ENCODE peak calls at places on chromosomes 2 and 18, in five cellular contexts. N, G, A, F and T are unnamed samples.

GRCh38 chr18:12304351-12305210 is 3.5 kb upstream of the TUBB6 start:
- DNase-seq in N (no peak), G (no peak), A (no peak), F (no peak), T (no peak)

GRCh38 chr2:111898703-111899514 is 502 bp downstream of the MERTK start:
- DNase-seq in N (no peak), G (peak), A (peak), F (no peak), T (no peak)

GRCh38 chr2:101770672-101771071 is 73.2 kb downstream of the MAP4K4 start:
- DNase-seq in N (no peak), G (no peak), A (peak), F (no peak), T (peak)

GRCh38 chr2:182266909-182267308 is 159.9 kb downstream of the PDE1A start:
- DNase-seq in N (no peak), G (no peak), A (no peak), F (no peak), T (no peak)

GRCh38 chr2:54969940-54970338 is 80.3 kb downstream of the RTN4 start:
- DNase-seq in N (no peak), G (no peak), A (no peak), F (no peak), T (no peak)

GRCh38 chr2:69152847-69153246 is 139.9 kb downstream of the ANTXR1 start:
- DNase-seq in N (no peak), G (no peak), A (no peak), F (no peak), T (no peak)

GRCh38 chr2:218717262-218717661 is 6.6 kb downstream of the TTLL4 start:
- DNase-seq in N (no peak), G (no peak), A (no peak), F (no peak), T (peak)

GRCh38 chr2:199461455-199462166 is 3.9 kb upstream of the SATB2 start:
- DNase-seq in N (no peak), G (no peak), A (no peak), F (no peak), T (no peak)

GRCh38 chr2:69456950-69457445 is 19.8 kb upstream of the NFU1 start:
- DNase-seq in N (no peak), G (no peak), A (no peak), F (no peak), T (no peak)

GRCh38 chr2:47810850-47811249 is 27.9 kb downstream of the MSH6 start:
- DNase-seq in N (no peak), G (no peak), A (no peak), F (no peak), T (no peak)

GRCh38 chr2:201858781-201859180 is 52.4 kb downstream of the CDK15 start:
- DNase-seq in N (no peak), G (no peak), A (no peak), F (peak), T (no peak)

GRCh38 chr2:73292906-73293533 is 328 bp downstream of the EGR4 start:
- DNase-seq in N (no peak), G (no peak), A (peak), F (peak), T (peak)

GRCh38 chr18:76361219-76361618 is 133.8 kb downstream of the ZNF516 start:
- DNase-seq in N (no peak), G (no peak), A (no peak), F (no peak), T (no peak)

GRCh38 chr18:33578371-33579146 is 540 bp downstream of the ASXL3 start:
- DNase-seq in N (no peak), G (no peak), A (no peak), F (peak), T (peak)

GRCh38 chr2:167581961-167582574 is 665.3 kb downstream of the STK39 start:
- DNase-seq in N (no peak), G (no peak), A (no peak), F (no peak), T (no peak)

GRCh38 chr2:9113262-9113661 is 93.3 kb upstream of the ASAP2 start:
- DNase-seq in N (no peak), G (no peak), A (no peak), F (no peak), T (no peak)

GRCh38 chr2:9110346-9110884 is 96.2 kb upstream of the ASAP2 start:
- DNase-seq in N (no peak), G (no peak), A (no peak), F (no peak), T (no peak)

GRCh38 chr2:9109871-9110270 is 96.7 kb upstream of the ASAP2 start:
- DNase-seq in N (no peak), G (no peak), A (no peak), F (no peak), T (no peak)

GRCh38 chr2:9112079-9112721 is 94.4 kb upstream of the ASAP2 start:
- DNase-seq in N (peak), G (no peak), A (peak), F (no peak), T (peak)

DNA sequence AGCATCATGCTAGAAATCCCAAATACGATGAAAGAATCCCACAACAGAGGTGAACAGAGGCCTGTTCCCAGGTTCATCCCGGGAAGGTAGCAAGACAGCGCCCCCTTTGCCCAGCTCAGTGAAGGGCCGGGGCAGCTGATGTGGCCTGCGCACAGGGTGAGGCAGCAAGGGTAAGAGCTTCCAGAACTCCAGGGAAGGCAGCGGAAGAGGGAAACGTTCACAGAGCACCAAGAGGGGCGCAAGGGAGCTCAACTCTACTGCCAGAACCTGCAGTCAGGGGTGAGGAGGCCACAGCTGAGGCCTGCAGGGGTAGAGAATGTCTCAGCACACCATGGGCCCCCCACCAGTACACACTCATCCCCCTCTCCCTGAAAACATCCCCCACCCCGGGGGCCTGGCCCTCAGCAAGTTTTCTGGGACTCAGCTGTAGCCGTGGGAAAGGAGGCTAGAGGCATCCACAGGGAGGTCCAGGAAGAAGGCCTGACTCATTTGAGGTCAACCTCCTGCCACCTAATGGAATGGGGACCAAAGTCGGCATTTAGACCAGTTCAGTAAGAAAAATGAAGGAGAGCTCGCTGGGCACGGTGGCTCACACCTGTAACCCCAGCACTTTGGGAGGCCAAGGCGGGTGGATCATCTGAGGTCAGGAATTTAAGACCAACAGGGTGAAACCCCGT is 95.6 kb upstream of the ASAP2 start:
- DNase-seq in N (no peak), G (no peak), A (peak), F (no peak), T (peak)
- TF ChIP-seq CTCF in N (peak), G (no peak), A (no peak), F (no peak), T (no peak)

GRCh38 chr2:24721470-24721869 is 71.7 kb downstream of the PTRHD1 start:
- DNase-seq in N (peak), G (no peak), A (no peak), F (peak), T (no peak)
- TF ChIP-seq CTCF in N (no peak), G (no peak), A (no peak), F (no peak), T (no peak)

DNA sequence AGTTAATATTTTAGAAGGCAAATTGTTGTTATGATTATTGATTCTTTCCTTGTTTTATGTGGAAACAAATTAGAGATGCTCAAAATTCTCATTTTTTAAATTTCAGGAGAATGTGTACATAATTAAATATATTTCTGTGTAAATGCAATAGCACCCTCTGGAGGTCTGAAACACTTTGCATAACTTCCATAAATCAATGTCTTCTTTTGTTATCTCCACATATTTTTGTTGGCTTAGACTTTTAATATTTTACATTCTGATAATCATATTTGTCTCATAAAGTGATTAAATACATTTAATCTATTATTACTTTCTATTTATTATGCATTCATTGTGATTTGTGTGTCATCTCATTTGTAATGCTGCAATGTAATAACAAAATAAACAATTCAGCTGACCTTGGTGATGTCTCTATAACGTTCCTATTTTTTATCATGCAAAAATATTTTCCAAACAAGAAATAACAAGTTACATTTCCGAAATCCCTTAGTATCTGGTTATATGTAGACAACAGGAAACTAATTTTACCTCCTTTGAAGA is 201.8 kb upstream of the GALNT5 start:
- DNase-seq in N (no peak), G (no peak), A (peak), F (no peak), T (peak)
- TF ChIP-seq CTCF in N (peak), G (peak), A (peak), F (peak), T (peak)

GRCh38 chr2:117771969-117772630 is 42.4 kb upstream of the DDX18 start:
- DNase-seq in N (no peak), G (no peak), A (peak), F (no peak), T (no peak)
- TF ChIP-seq CTCF in N (peak), G (peak), A (peak), F (peak), T (peak)

GRCh38 chr2:954687-955000 is 4.0 kb downstream of the SNTG2 start:
- DNase-seq in N (no peak), G (no peak), A (no peak), F (no peak), T (no peak)
- TF ChIP-seq CTCF in N (no peak), G (no peak), A (peak), F (no peak), T (no peak)

GRCh38 chr2:205232086-205232485 is 450.2 kb upstream of the NRP2 start:
- DNase-seq in N (no peak), G (no peak), A (no peak), F (no peak), T (no peak)

GRCh38 chr2:205235434-205235833 is 446.9 kb upstream of the NRP2 start:
- DNase-seq in N (no peak), G (no peak), A (peak), F (no peak), T (peak)

DNA sequence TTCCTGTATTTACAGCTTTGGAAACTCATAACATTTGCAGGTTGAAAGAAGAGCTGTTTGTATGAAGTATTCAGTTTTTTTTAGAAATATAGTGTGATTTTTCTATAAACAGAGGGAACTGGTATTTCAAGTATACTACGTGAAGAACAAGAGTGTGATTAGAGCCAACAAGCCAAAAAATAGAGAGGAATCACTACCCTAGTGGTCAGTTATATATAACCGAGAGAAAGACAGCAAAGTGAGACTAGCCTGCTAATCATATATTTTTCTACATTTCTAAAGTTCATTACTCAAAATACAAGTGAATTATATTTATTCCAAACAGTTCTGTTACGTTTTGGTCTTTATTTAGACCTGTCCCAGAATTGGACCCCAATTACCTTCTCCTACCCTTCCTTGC is 444.8 kb upstream of the NRP2 start:
- DNase-seq in N (no peak), G (no peak), A (no peak), F (no peak), T (no peak)
- TF ChIP-seq CTCF in N (peak), G (no peak), A (no peak), F (no peak), T (no peak)